ENCODE peak calls at places on chromosomes 13 and 19, in six cellular contexts. One of them, this sample, is unnamed.

GRCh38 chr13:23751195-23751594 is 138.0 kb downstream of the MIPEP start:
- DNase-seq in body of pancreas: no peak
- DNase-seq in naive thymus-derived CD4-positive, alpha-beta T cell: no peak
- DNase-seq in tibial nerve: no peak
- DNase-seq in mammary epithelial cell: peak; percentile 21
- DNase-seq in thoracic aorta: no peak
- DNase-seq in this sample: no peak

GRCh38 chr19:38030681-38031422 is 123.8 kb downstream of the SIPA1L3 start:
- DNase-seq in body of pancreas: no peak
- DNase-seq in naive thymus-derived CD4-positive, alpha-beta T cell: no peak
- DNase-seq in tibial nerve: no peak
- DNase-seq in mammary epithelial cell: no peak
- DNase-seq in thoracic aorta: no peak
- DNase-seq in this sample: no peak

GRCh38 chr13:113863511-113864302 is at the start of gene GAS6:
- DNase-seq in body of pancreas: peak; percentile 74
- DNase-seq in naive thymus-derived CD4-positive, alpha-beta T cell: peak; percentile 33
- DNase-seq in tibial nerve: no peak
- DNase-seq in mammary epithelial cell: peak; percentile 46
- DNase-seq in thoracic aorta: no peak
- DNase-seq in this sample: no peak

GRCh38 chr13:113947321-113948033 is 26.4 kb downstream of the C13orf46 start:
- DNase-seq in body of pancreas: peak; percentile 73
- DNase-seq in naive thymus-derived CD4-positive, alpha-beta T cell: no peak
- DNase-seq in tibial nerve: peak; percentile 52
- DNase-seq in mammary epithelial cell: peak; percentile 49
- DNase-seq in thoracic aorta: peak; percentile 4
- DNase-seq in this sample: no peak

GRCh38 chr19:11446652-11447301 is 11.3 kb downstream of the PRKCSH start:
- DNase-seq in body of pancreas: peak; percentile 65
- DNase-seq in naive thymus-derived CD4-positive, alpha-beta T cell: peak; percentile 61
- DNase-seq in tibial nerve: no peak
- DNase-seq in mammary epithelial cell: no peak
- DNase-seq in thoracic aorta: no peak
- DNase-seq in this sample: no peak

GRCh38 chr19:3725640-3726310 is 17.6 kb downstream of the TJP3 start:
- DNase-seq in body of pancreas: peak; percentile 96
- DNase-seq in naive thymus-derived CD4-positive, alpha-beta T cell: no peak
- DNase-seq in tibial nerve: no peak
- DNase-seq in mammary epithelial cell: no peak
- DNase-seq in thoracic aorta: no peak
- DNase-seq in this sample: no peak

GRCh38 chr13:44932850-44933251 is 56.4 kb downstream of the NUFIP1 start:
- DNase-seq in body of pancreas: no peak
- DNase-seq in naive thymus-derived CD4-positive, alpha-beta T cell: no peak
- DNase-seq in tibial nerve: no peak
- DNase-seq in mammary epithelial cell: no peak
- DNase-seq in thoracic aorta: no peak
- DNase-seq in this sample: no peak

GRCh38 chr13:93398167-93398566 is 171.6 kb downstream of the GPC6 start:
- DNase-seq in body of pancreas: no peak
- DNase-seq in naive thymus-derived CD4-positive, alpha-beta T cell: no peak
- DNase-seq in tibial nerve: no peak
- DNase-seq in mammary epithelial cell: no peak
- DNase-seq in thoracic aorta: no peak
- DNase-seq in this sample: no peak

GRCh38 chr19:55700813-55701212 is 25.8 kb downstream of the EPN1 start:
- DNase-seq in body of pancreas: no peak
- DNase-seq in naive thymus-derived CD4-positive, alpha-beta T cell: no peak
- DNase-seq in tibial nerve: no peak
- DNase-seq in mammary epithelial cell: no peak
- DNase-seq in thoracic aorta: no peak
- DNase-seq in this sample: no peak

GRCh38 chr19:46515290-46515609 is 19.6 kb upstream of the PNMA8B start:
- DNase-seq in body of pancreas: no peak
- DNase-seq in naive thymus-derived CD4-positive, alpha-beta T cell: no peak
- DNase-seq in tibial nerve: no peak
- DNase-seq in mammary epithelial cell: no peak
- DNase-seq in thoracic aorta: no peak
- DNase-seq in this sample: no peak

GRCh38 chr13:60312851-60313505 is 84.0 kb upstream of the TDRD3 start:
- DNase-seq in body of pancreas: no peak
- DNase-seq in naive thymus-derived CD4-positive, alpha-beta T cell: no peak
- DNase-seq in tibial nerve: no peak
- DNase-seq in mammary epithelial cell: no peak
- DNase-seq in thoracic aorta: no peak
- DNase-seq in this sample: no peak

GRCh38 chr19:43784251-43784980 is 3.6 kb upstream of the KCNN4 start:
- DNase-seq in body of pancreas: no peak
- DNase-seq in naive thymus-derived CD4-positive, alpha-beta T cell: peak; percentile 71
- DNase-seq in tibial nerve: no peak
- DNase-seq in mammary epithelial cell: peak; percentile 88
- DNase-seq in thoracic aorta: no peak
- DNase-seq in this sample: no peak

GRCh38 chr19:41784337-41785239 is 11.8 kb upstream of the CEACAM3 start:
- DNase-seq in body of pancreas: no peak
- DNase-seq in naive thymus-derived CD4-positive, alpha-beta T cell: no peak
- DNase-seq in tibial nerve: no peak
- DNase-seq in mammary epithelial cell: no peak
- DNase-seq in thoracic aorta: no peak
- DNase-seq in this sample: no peak

GRCh38 chr13:98549006-98549727 is 27.7 kb downstream of the STK24 start:
- DNase-seq in body of pancreas: no peak
- DNase-seq in naive thymus-derived CD4-positive, alpha-beta T cell: no peak
- DNase-seq in tibial nerve: no peak
- DNase-seq in mammary epithelial cell: peak; percentile 83
- DNase-seq in thoracic aorta: no peak
- DNase-seq in this sample: no peak
- H3K4me3 ChIP-seq in body of pancreas: no peak overlapping the region
- H3K4me3 ChIP-seq in naive thymus-derived CD4-positive, alpha-beta T cell: no peak overlapping the region
- H3K4me3 ChIP-seq in tibial nerve: no peak overlapping the region
- H3K4me3 ChIP-seq in mammary epithelial cell: no peak overlapping the region
- H3K4me3 ChIP-seq in thoracic aorta: no peak overlapping the region
- H3K4me3 ChIP-seq in this sample: no peak overlapping the region

DNA sequence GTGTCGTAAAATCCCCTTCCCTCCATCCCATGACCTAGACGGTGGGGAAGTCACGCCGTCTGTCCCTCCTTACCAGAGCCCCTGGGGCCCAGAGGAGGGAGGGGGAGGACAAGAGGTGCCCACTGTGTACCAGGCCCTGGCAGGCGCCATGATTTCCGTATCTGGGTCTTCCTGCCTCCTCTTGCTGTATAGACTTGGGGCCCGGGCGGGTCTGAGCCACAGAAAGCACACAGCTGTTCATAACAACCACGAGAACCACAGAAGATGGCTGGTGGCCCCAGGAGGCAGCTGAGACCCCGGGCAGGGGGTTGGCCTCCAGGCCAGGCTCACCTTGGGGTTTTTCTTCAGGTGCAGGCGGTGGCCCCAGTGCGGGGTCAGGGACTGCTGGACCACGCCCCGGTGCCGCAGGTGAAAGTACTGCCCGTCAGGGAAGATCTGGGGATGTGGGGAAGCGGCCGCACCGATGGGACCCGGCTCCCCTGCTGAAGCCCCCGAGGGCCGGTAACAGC is 633 bp downstream of the PCSK4 start:
- DNase-seq in body of pancreas: no peak
- DNase-seq in naive thymus-derived CD4-positive, alpha-beta T cell: no peak
- DNase-seq in tibial nerve: no peak
- DNase-seq in mammary epithelial cell: no peak
- DNase-seq in thoracic aorta: no peak
- DNase-seq in this sample: no peak
- H3K4me3 ChIP-seq in body of pancreas: peak overlapping the region; percentile 13
- H3K4me3 ChIP-seq in naive thymus-derived CD4-positive, alpha-beta T cell: peak overlapping the region; percentile 77
- H3K4me3 ChIP-seq in tibial nerve: peak overlapping the region; percentile 53
- H3K4me3 ChIP-seq in mammary epithelial cell: peak overlapping the region; percentile 70
- H3K4me3 ChIP-seq in thoracic aorta: peak overlapping the region; percentile 88
- H3K4me3 ChIP-seq in this sample: peak overlapping the region; percentile 54

GRCh38 chr13:75702476-75702875 is 66.3 kb downstream of the LMO7 start:
- DNase-seq in body of pancreas: no peak
- DNase-seq in naive thymus-derived CD4-positive, alpha-beta T cell: no peak
- DNase-seq in tibial nerve: no peak
- DNase-seq in mammary epithelial cell: no peak
- DNase-seq in thoracic aorta: no peak
- DNase-seq in this sample: no peak
- H3K4me3 ChIP-seq in body of pancreas: no peak overlapping the region
- H3K4me3 ChIP-seq in naive thymus-derived CD4-positive, alpha-beta T cell: no peak overlapping the region
- H3K4me3 ChIP-seq in tibial nerve: no peak overlapping the region
- H3K4me3 ChIP-seq in mammary epithelial cell: no peak overlapping the region
- H3K4me3 ChIP-seq in thoracic aorta: no peak overlapping the region
- H3K4me3 ChIP-seq in this sample: no peak overlapping the region

GRCh38 chr13:101262306-101262705 is 154.0 kb downstream of the NALCN start:
- DNase-seq in body of pancreas: no peak
- DNase-seq in naive thymus-derived CD4-positive, alpha-beta T cell: no peak
- DNase-seq in tibial nerve: no peak
- DNase-seq in mammary epithelial cell: no peak
- DNase-seq in thoracic aorta: no peak
- DNase-seq in this sample: no peak

GRCh38 chr13:101258509-101258908 is 157.8 kb downstream of the NALCN start:
- DNase-seq in body of pancreas: no peak
- DNase-seq in naive thymus-derived CD4-positive, alpha-beta T cell: no peak
- DNase-seq in tibial nerve: no peak
- DNase-seq in mammary epithelial cell: no peak
- DNase-seq in thoracic aorta: no peak
- DNase-seq in this sample: no peak

GRCh38 chr13:101258071-101258470 is 158.2 kb downstream of the NALCN start:
- DNase-seq in body of pancreas: no peak
- DNase-seq in naive thymus-derived CD4-positive, alpha-beta T cell: peak; percentile 55
- DNase-seq in tibial nerve: no peak
- DNase-seq in mammary epithelial cell: peak; percentile 64
- DNase-seq in thoracic aorta: no peak
- DNase-seq in this sample: no peak
- H3K4me3 ChIP-seq in body of pancreas: no peak overlapping the region
- H3K4me3 ChIP-seq in naive thymus-derived CD4-positive, alpha-beta T cell: no peak overlapping the region
- H3K4me3 ChIP-seq in tibial nerve: no peak overlapping the region
- H3K4me3 ChIP-seq in mammary epithelial cell: no peak overlapping the region
- H3K4me3 ChIP-seq in thoracic aorta: no peak overlapping the region
- H3K4me3 ChIP-seq in this sample: no peak overlapping the region

GRCh38 chr13:33208290-33208990 is 77.1 kb downstream of the STARD13 start:
- DNase-seq in body of pancreas: no peak
- DNase-seq in naive thymus-derived CD4-positive, alpha-beta T cell: no peak
- DNase-seq in tibial nerve: no peak
- DNase-seq in mammary epithelial cell: peak; percentile 57
- DNase-seq in thoracic aorta: no peak
- DNase-seq in this sample: no peak

GRCh38 chr13:33212396-33212795 is 73.2 kb downstream of the STARD13 start:
- DNase-seq in body of pancreas: no peak
- DNase-seq in naive thymus-derived CD4-positive, alpha-beta T cell: no peak
- DNase-seq in tibial nerve: no peak
- DNase-seq in mammary epithelial cell: no peak
- DNase-seq in thoracic aorta: no peak
- DNase-seq in this sample: no peak

GRCh38 chr13:33217256-33217655 is 68.3 kb downstream of the STARD13 start:
- DNase-seq in body of pancreas: no peak
- DNase-seq in naive thymus-derived CD4-positive, alpha-beta T cell: no peak
- DNase-seq in tibial nerve: no peak
- DNase-seq in mammary epithelial cell: no peak
- DNase-seq in thoracic aorta: no peak
- DNase-seq in this sample: no peak

GRCh38 chr13:33213797-33214196 is 71.8 kb downstream of the STARD13 start:
- DNase-seq in body of pancreas: no peak
- DNase-seq in naive thymus-derived CD4-positive, alpha-beta T cell: no peak
- DNase-seq in tibial nerve: no peak
- DNase-seq in mammary epithelial cell: no peak
- DNase-seq in thoracic aorta: no peak
- DNase-seq in this sample: no peak

DNA sequence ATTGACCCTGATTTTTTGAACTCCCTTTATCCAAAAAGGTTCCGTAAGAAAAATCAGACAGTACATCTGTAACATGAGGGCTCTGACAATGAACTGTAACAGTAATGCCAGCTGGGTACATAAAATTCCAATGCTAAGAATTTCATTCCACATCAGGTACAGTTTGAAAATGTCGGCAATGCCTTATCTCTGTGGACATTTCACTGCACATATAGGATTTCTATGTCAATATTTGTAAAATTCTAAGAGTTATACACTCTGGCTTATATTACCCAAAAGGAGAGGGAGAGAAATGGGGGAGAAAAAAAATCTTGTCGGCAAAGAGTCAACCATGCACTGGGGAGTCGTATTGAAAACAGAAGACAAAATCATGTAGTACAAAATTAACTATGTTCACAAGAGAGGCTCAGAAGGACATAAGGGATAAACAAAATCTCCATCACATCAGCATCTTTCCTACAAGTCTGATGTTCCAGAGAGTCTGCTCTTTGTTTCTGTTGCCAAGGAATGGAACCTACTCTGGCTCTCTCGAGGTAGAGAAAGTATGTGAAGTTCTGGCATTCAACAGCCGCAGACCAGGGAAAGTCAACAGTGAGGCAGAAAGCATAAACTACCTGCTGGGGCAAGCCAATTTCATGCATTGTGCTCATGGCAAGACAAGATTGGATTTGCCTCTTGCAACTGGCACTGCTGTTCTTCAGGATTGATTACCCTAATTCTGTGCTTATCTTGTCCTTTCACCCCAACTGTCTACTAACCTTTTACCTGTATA is 72.3 kb downstream of the STARD13 start:
- DNase-seq in body of pancreas: no peak
- DNase-seq in naive thymus-derived CD4-positive, alpha-beta T cell: no peak
- DNase-seq in tibial nerve: no peak
- DNase-seq in mammary epithelial cell: peak; percentile 83
- DNase-seq in thoracic aorta: no peak
- DNase-seq in this sample: no peak
- H3K4me3 ChIP-seq in body of pancreas: no peak overlapping the region
- H3K4me3 ChIP-seq in naive thymus-derived CD4-positive, alpha-beta T cell: no peak overlapping the region
- H3K4me3 ChIP-seq in tibial nerve: no peak overlapping the region
- H3K4me3 ChIP-seq in mammary epithelial cell: no peak overlapping the region
- H3K4me3 ChIP-seq in thoracic aorta: no peak overlapping the region
- H3K4me3 ChIP-seq in this sample: no peak overlapping the region

GRCh38 chr19:36009633-36010379 is 1.2 kb upstream of the SYNE4 start:
- DNase-seq in body of pancreas: no peak
- DNase-seq in naive thymus-derived CD4-positive, alpha-beta T cell: no peak
- DNase-seq in tibial nerve: no peak
- DNase-seq in mammary epithelial cell: no peak
- DNase-seq in thoracic aorta: no peak
- DNase-seq in this sample: no peak
- H3K4me3 ChIP-seq in body of pancreas: peak overlapping the region; percentile 10
- H3K4me3 ChIP-seq in naive thymus-derived CD4-positive, alpha-beta T cell: peak overlapping the region; percentile 47
- H3K4me3 ChIP-seq in tibial nerve: peak overlapping the region; percentile 27
- H3K4me3 ChIP-seq in mammary epithelial cell: peak overlapping the region; percentile 44
- H3K4me3 ChIP-seq in thoracic aorta: peak overlapping the region; percentile 72
- H3K4me3 ChIP-seq in this sample: peak overlapping the region; percentile 43

This sample was measured in vagina.